ENCODE peak calls at places on chromosomes 12 and 14, in seven cellular contexts. T is K562, M is SK-N-SH, K is HepG2, X is GM12878, P is H1, D is HCT116. I is an unnamed sample.

GRCh38 chr12:47527816-47528215 is 178.0 kb downstream of the RPAP3 start:
- DNase-seq in D (no peak), P (no peak), T (no peak), X (no peak), M (no peak), K (no peak), I (no peak)

GRCh38 chr12:76018111-76018510 is 13.5 kb downstream of the PHLDA1 start:
- DNase-seq in P (no peak), D (no peak), K (peak; percentile 61), T (no peak), M (no peak), X (no peak), I (no peak)

GRCh38 chr12:59973515-59973914 is 377.7 kb downstream of the SLC16A7 start:
- DNase-seq in M (no peak), K (no peak), P (no peak), X (no peak), T (no peak), D (peak; percentile 40), I (no peak)

GRCh38 chr12:108131657-108132126 is 2.6 kb downstream of the WSCD2 start:
- DNase-seq in P (no peak), T (no peak), D (no peak), M (no peak), X (no peak), K (no peak), I (no peak)

GRCh38 chr12:102869571-102869970 is 47.5 kb downstream of the PAH start:
- DNase-seq in X (no peak), D (no peak), M (no peak), T (no peak), K (no peak), P (no peak), I (no peak)

GRCh38 chr12:3342051-3342450 is 149.0 kb upstream of the PRMT8 start:
- DNase-seq in K (no peak), T (no peak), X (no peak), M (peak; percentile 82), P (no peak), D (no peak), I (no peak)

GRCh38 chr14:58882577-58883018 is 244.8 kb downstream of the DACT1 start:
- DNase-seq in M (no peak), X (no peak), P (no peak), T (no peak), K (no peak), D (no peak), I (no peak)

GRCh38 chr12:2555487-2556082 is 239.2 kb upstream of the FKBP4 start:
- DNase-seq in X (no peak), M (no peak), K (no peak), T (no peak), D (no peak), P (no peak), I (no peak)

GRCh38 chr12:6866163-6866919 is 990 bp upstream of the TPI1 start:
- DNase-seq in T (peak; percentile 65), K (no peak), P (peak; percentile 68), M (no peak), D (no peak), X (no peak), I (no peak)

GRCh38 chr12:15631007-15631715 is 158.0 kb downstream of the EPS8 start:
- DNase-seq in P (no peak), T (no peak), D (no peak), K (no peak), M (no peak), X (no peak), I (no peak)

GRCh38 chr12:76368230-76368629 is 20.0 kb upstream of the BBS10 start:
- DNase-seq in D (no peak), T (no peak), X (no peak), K (no peak), P (no peak), M (no peak), I (no peak)

GRCh38 chr12:11855993-11856374 is 206.5 kb downstream of the ETV6 start:
- DNase-seq in M (no peak), D (no peak), T (no peak), X (no peak), P (no peak), K (no peak), I (no peak)

GRCh38 chr12:49962861-49963765 is 1.4 kb downstream of the AQP5 start:
- DNase-seq in M (no peak), D (peak; percentile 29), K (no peak), T (no peak), X (no peak), P (no peak), I (peak; percentile 92)

GRCh38 chr12:6097384-6097783 is 27.1 kb downstream of the VWF start:
- DNase-seq in X (no peak), K (no peak), T (no peak), P (no peak), D (no peak), M (no peak), I (no peak)

GRCh38 chr14:99764222-99764706 is 28.9 kb upstream of the EML1 start:
- DNase-seq in X (no peak), D (no peak), K (no peak), M (no peak), P (no peak), T (no peak), I (no peak)

GRCh38 chr12:52020539-52021336 is 14.0 kb downstream of the TAMALIN start:
- DNase-seq in M (peak; percentile 88), P (peak; percentile 86), T (peak; percentile 71), X (no peak), K (peak; percentile 48), D (no peak), I (peak; percentile 81)

GRCh38 chr12:93167841-93168492 is 209.8 kb upstream of the NUDT4 start:
- DNase-seq in T (no peak), K (peak; percentile 20), P (no peak), M (no peak), X (peak; percentile 95), D (no peak), I (peak; percentile 63)
- TF ChIP-seq JUND in T (no peak), K (no peak), P (no peak), M (no peak), X (no peak), D (no peak), I (no peak)

DNA sequence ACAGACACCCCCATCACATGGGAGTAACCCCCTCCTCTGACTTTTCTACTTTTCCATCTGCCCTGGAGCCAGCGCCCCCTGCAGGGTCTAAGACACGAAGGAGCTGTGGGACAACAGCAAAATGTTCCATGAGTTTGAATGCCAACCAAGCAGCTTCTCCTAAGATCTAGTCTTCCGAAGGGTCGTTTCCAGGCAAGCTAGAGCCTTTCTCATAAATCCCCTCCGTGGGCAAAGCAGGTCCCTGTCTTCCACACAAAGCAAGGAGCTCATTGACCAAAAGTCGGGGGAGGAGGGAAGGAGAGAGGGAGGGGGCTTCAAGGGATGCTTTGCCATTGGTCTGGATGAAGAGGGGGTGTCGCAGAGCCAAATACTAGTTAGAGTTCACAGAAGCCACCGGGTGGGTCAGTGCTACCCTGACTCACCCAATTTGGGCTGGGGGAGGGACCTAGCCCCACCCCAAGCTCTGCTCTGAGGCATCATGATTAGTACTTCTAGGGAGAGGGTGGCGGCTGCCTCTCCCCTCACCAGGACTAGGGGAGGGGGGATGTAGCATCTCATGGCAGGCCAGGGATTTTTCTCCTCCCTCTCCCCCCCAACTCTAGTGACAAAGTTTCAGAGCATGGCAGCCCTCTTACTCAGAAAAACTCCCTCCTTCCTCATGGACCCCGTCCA is 1.6 kb downstream of the MSI1 start:
- DNase-seq in P (peak; percentile 79), M (peak; percentile 70), D (no peak), T (peak; percentile 54), K (no peak), X (no peak), I (peak; percentile 38)
- TF ChIP-seq JUND in P (no peak), M (no peak), D (no peak), T (no peak), K (no peak), X (no peak), I (no peak)

DNA sequence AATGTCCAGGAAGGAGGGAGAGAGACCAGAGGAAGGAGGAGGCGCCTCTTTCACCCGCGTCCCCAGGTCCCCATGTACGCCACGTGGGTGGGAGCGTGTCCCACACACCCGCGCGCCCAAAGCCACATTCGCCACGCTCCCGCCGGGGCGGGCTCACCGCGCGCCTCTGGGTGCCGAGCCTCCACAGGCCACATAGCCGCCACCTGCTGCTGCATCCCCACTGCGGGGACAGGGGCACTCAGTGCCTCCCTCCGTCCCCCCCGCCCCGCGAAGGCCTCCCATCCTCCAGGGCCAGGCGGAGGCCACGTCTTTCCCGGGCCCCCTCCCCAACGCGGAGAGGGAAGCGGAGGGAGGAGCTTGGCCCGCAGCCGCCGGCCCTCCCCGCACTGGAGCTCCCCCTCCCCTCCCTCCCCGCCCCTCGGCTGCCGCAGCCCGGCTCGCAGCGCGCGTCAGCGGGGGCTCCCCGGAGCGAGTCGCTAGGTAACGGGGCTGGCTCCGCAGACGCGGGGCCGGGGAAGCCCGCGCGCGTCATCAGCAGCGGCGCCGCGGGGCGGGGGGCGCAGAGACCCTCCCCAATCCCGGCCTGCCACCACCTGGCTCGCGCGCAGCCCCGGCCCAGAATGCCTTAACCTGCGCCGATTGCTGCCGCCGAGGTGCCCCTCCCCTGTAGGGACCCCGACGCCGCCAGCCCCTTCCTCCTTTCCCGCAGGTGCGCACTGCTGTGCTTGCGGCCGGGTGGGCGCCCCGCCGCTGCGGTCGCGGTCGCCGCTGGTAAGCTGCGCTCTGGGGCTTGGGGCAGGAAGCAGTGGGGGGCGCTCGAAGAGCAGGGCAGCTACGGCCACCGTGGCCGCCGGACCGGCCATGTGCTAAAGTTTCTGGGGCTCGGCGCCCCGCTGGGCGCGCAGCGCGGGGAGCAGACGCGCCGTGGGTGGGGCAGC is 532 bp upstream of the TUNAR start:
- DNase-seq in K (no peak), T (no peak), X (no peak), P (peak; percentile 82), D (no peak), M (peak; percentile 87), I (no peak)
- TF ChIP-seq JUND in K (no peak), T (no peak), X (no peak), P (no peak), D (no peak), M (no peak), I (no peak)

GRCh38 chr14:103259801-103260628 is 74.0 kb upstream of the EIF5 start:
- DNase-seq in T (no peak), D (no peak), P (no peak), K (no peak), M (peak; percentile 48), X (no peak), I (no peak)

GRCh38 chr14:103260629-103261124 is 73.4 kb upstream of the EIF5 start:
- DNase-seq in X (no peak), T (no peak), K (no peak), M (peak; percentile 57), P (peak; percentile 42), D (no peak), I (peak; percentile 69)

GRCh38 chr14:103258211-103258610 is 75.8 kb upstream of the EIF5 start:
- DNase-seq in D (no peak), M (no peak), P (no peak), K (no peak), T (no peak), X (no peak), I (no peak)

GRCh38 chr14:103257211-103257962 is 76.7 kb upstream of the EIF5 start:
- DNase-seq in M (no peak), T (no peak), P (peak; percentile 10), X (no peak), K (no peak), D (no peak), I (peak; percentile 14)

DNA sequence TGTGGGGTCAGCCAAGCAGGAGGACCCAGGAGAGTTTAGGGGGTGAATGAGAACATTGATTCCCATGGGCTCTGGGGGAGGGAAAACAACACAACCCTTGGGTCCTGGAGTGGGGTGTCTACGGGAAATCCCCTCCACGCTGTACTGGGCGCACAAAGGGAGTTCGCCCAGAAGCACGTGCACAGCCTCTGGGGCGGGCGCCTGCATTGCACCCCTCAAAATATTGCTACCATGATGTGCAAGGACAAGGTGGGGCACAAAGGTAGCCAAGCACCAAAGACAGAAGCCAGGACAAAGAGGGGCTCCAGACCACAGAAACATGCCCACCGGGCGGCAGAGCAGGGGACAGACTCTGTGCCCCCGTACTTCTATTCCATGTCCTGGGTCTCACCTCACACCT is 74.9 kb upstream of the EIF5 start:
- DNase-seq in K (no peak), T (no peak), M (no peak), D (no peak), X (no peak), P (no peak), I (no peak)
- TF ChIP-seq JUND in K (no peak), T (no peak), M (no peak), D (no peak), X (no peak), P (no peak), I (no peak)

I was measured in T47D.